ENCODE peak calls at places on chromosomes 6 and 20, in four cellular contexts. One of them, this sample, is unnamed. For H3K4me1, the result is how much of the 10 kb centered on the place peaks cover.

GRCh38 chr6:168886306-168886854 is 367.3 kb downstream of the THBS2 start:
- DNase-seq in suprapubic skin: no peak
- DNase-seq in HCT116: no peak
- DNase-seq in sigmoid colon: no peak
- DNase-seq in this sample: no peak

GRCh38 chr6:162785632-162786242 is 58.0 kb downstream of the PACRG start:
- DNase-seq in suprapubic skin: no peak
- DNase-seq in HCT116: no peak
- DNase-seq in sigmoid colon: no peak
- DNase-seq in this sample: no peak

GRCh38 chr6:93418448-93419303 is 683 bp downstream of the EPHA7 start:
- DNase-seq in suprapubic skin: no peak
- DNase-seq in HCT116: no peak
- DNase-seq in sigmoid colon: peak
- DNase-seq in this sample: no peak

GRCh38 chr20:33233129-33233774 is 2.5 kb upstream of the BPIFA1 start:
- DNase-seq in suprapubic skin: no peak
- DNase-seq in HCT116: no peak
- DNase-seq in sigmoid colon: no peak
- DNase-seq in this sample: no peak

GRCh38 chr6:40395066-40395697 is 192.0 kb downstream of the LRFN2 start:
- DNase-seq in suprapubic skin: no peak
- DNase-seq in HCT116: no peak
- DNase-seq in sigmoid colon: no peak
- DNase-seq in this sample: no peak

GRCh38 chr20:32637311-32637710 is 36.4 kb downstream of the C20orf203 start:
- DNase-seq in suprapubic skin: no peak
- DNase-seq in HCT116: no peak
- DNase-seq in sigmoid colon: no peak
- DNase-seq in this sample: no peak

GRCh38 chr20:5741089-5741488 is 9.1 kb upstream of the SHLD1 start:
- DNase-seq in suprapubic skin: no peak
- DNase-seq in HCT116: no peak
- DNase-seq in sigmoid colon: no peak
- DNase-seq in this sample: no peak

GRCh38 chr20:57829336-57829735 is 119.5 kb upstream of the PMEPA1 start:
- DNase-seq in suprapubic skin: no peak
- DNase-seq in HCT116: no peak
- DNase-seq in sigmoid colon: peak
- DNase-seq in this sample: no peak

GRCh38 chr20:48383252-48383651 is 444.5 kb downstream of the PREX1 start:
- DNase-seq in suprapubic skin: no peak
- DNase-seq in HCT116: no peak
- DNase-seq in sigmoid colon: no peak
- DNase-seq in this sample: no peak

GRCh38 chr6:164105705-164106104 is 691.2 kb downstream of the QKI start:
- DNase-seq in suprapubic skin: no peak
- DNase-seq in HCT116: no peak
- DNase-seq in sigmoid colon: no peak
- DNase-seq in this sample: no peak

GRCh38 chr20:6562111-6562510 is 205.4 kb upstream of the BMP2 start:
- DNase-seq in suprapubic skin: no peak
- DNase-seq in HCT116: no peak
- DNase-seq in sigmoid colon: no peak
- DNase-seq in this sample: no peak

GRCh38 chr6:36038120-36038876 is 10.7 kb downstream of the MAPK14 start:
- DNase-seq in suprapubic skin: no peak
- DNase-seq in HCT116: no peak
- DNase-seq in sigmoid colon: no peak
- DNase-seq in this sample: no peak

GRCh38 chr6:69880570-69880969 is 14.2 kb downstream of the COL19A1 start:
- DNase-seq in suprapubic skin: no peak
- DNase-seq in HCT116: no peak
- DNase-seq in sigmoid colon: no peak
- DNase-seq in this sample: no peak

GRCh38 chr20:25739615-25740320 is 43.1 kb upstream of the ZNF337 start:
- DNase-seq in suprapubic skin: no peak
- DNase-seq in HCT116: no peak
- DNase-seq in sigmoid colon: no peak
- DNase-seq in this sample: no peak

GRCh38 chr20:44067650-44068081 is 119.3 kb downstream of the JPH2 start:
- DNase-seq in suprapubic skin: no peak
- DNase-seq in HCT116: no peak
- DNase-seq in sigmoid colon: no peak
- DNase-seq in this sample: no peak

GRCh38 chr6:40856271-40856670 is 182.8 kb downstream of the UNC5CL start:
- DNase-seq in suprapubic skin: no peak
- DNase-seq in HCT116: no peak
- DNase-seq in sigmoid colon: no peak
- DNase-seq in this sample: no peak

GRCh38 chr6:8195040-8195713 is 92.8 kb upstream of the EEF1E1 start:
- DNase-seq in suprapubic skin: no peak
- DNase-seq in HCT116: peak
- DNase-seq in sigmoid colon: no peak
- DNase-seq in this sample: no peak

GRCh38 chr20:43972051-43972450 is 57.4 kb downstream of the TOX2 start:
- DNase-seq in suprapubic skin: no peak
- DNase-seq in HCT116: no peak
- DNase-seq in sigmoid colon: no peak
- DNase-seq in this sample: no peak

GRCh38 chr6:32840604-32841246 is 2.2 kb upstream of the TAP2 start:
- DNase-seq in suprapubic skin: no peak
- DNase-seq in HCT116: no peak
- DNase-seq in sigmoid colon: peak
- DNase-seq in this sample: no peak

GRCh38 chr20:58058421-58059140 is 169.9 kb downstream of the ANKRD60 start:
- DNase-seq in suprapubic skin: no peak
- DNase-seq in HCT116: no peak
- DNase-seq in sigmoid colon: no peak
- DNase-seq in this sample: no peak

GRCh38 chr6:146410851-146411595 is 132.6 kb upstream of the RAB32 start:
- DNase-seq in suprapubic skin: no peak
- DNase-seq in HCT116: no peak
- DNase-seq in sigmoid colon: no peak
- DNase-seq in this sample: no peak

GRCh38 chr20:31473331-31474096 is 1.4 kb downstream of the DEFB124 start:
- DNase-seq in suprapubic skin: no peak
- DNase-seq in HCT116: no peak
- DNase-seq in sigmoid colon: no peak
- DNase-seq in this sample: no peak

GRCh38 chr6:89058627-89059026 is 21.9 kb upstream of the PNRC1 start:
- DNase-seq in suprapubic skin: no peak
- DNase-seq in HCT116: no peak
- DNase-seq in sigmoid colon: no peak
- DNase-seq in this sample: no peak

GRCh38 chr6:21185849-21186478 is 407.6 kb upstream of the SOX4 start:
- DNase-seq in suprapubic skin: no peak
- DNase-seq in HCT116: no peak
- DNase-seq in sigmoid colon: no peak
- DNase-seq in this sample: no peak

GRCh38 chr6:15266423-15266996 is 20.6 kb downstream of the JARID2 start:
- DNase-seq in suprapubic skin: no peak
- DNase-seq in HCT116: no peak
- DNase-seq in sigmoid colon: no peak
- DNase-seq in this sample: no peak

GRCh38 chr6:53544050-53544499 is 826 bp downstream of the GCLC start:
- DNase-seq in suprapubic skin: no peak
- DNase-seq in HCT116: no peak
- DNase-seq in sigmoid colon: no peak
- DNase-seq in this sample: no peak

GRCh38 chr6:28673800-28674671 is 148.4 kb downstream of the GPX5 start:
- DNase-seq in suprapubic skin: no peak
- DNase-seq in HCT116: peak
- DNase-seq in sigmoid colon: no peak
- DNase-seq in this sample: no peak

GRCh38 chr20:59499863-59500262 is 104.5 kb upstream of the PHACTR3 start:
- DNase-seq in suprapubic skin: no peak
- DNase-seq in HCT116: no peak
- DNase-seq in sigmoid colon: no peak
- DNase-seq in this sample: no peak

GRCh38 chr20:50191566-50192363 is 1.1 kb downstream of the CEBPB start:
- DNase-seq in suprapubic skin: peak
- DNase-seq in HCT116: no peak
- DNase-seq in sigmoid colon: peak
- DNase-seq in this sample: no peak

GRCh38 chr20:48667889-48668413 is 159.8 kb downstream of the PREX1 start:
- DNase-seq in suprapubic skin: no peak
- DNase-seq in HCT116: no peak
- DNase-seq in sigmoid colon: no peak
- DNase-seq in this sample: no peak

GRCh38 chr6:133431031-133431430 is 189.9 kb downstream of the EYA4 start:
- DNase-seq in suprapubic skin: no peak
- DNase-seq in HCT116: no peak
- DNase-seq in sigmoid colon: no peak
- DNase-seq in this sample: no peak

GRCh38 chr6:138493413-138493812 is 5.9 kb downstream of the NHSL1 start:
- DNase-seq in suprapubic skin: no peak
- DNase-seq in HCT116: no peak
- DNase-seq in sigmoid colon: no peak
- DNase-seq in this sample: no peak

DNA sequence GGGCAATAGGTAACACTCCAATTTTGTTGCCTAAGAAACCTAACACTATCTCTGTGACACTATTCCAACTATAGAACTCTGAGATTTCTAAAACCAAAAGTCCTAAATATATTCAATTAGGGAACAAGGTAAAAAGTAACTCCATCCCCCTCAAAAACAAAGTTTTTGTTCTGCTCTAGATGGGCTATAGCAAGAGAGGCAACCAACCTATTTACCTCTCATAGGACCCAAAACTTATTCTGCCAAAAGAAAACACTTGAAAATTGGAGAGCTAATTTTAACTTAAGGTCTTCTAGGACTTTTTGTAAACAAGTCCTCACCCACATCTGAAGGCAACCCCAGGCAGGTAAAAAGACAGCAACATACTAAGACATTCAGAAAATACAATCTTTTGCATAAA is 7.7 kb downstream of the RBM39 start:
- DNase-seq in suprapubic skin: no peak
- DNase-seq in HCT116: no peak
- DNase-seq in sigmoid colon: no peak
- DNase-seq in this sample: no peak
- H3K4me1 ChIP-seq in suprapubic skin: half or more
- H3K4me1 ChIP-seq in HCT116: under half
- H3K4me1 ChIP-seq in sigmoid colon: half or more
- H3K4me1 ChIP-seq in this sample: under half

GRCh38 chr20:46683939-46684750 is 5.1 kb downstream of the TP53RK start:
- DNase-seq in suprapubic skin: no peak
- DNase-seq in HCT116: no peak
- DNase-seq in sigmoid colon: peak
- DNase-seq in this sample: peak
- TF ChIP-seq POLR2A in suprapubic skin: no peak
- TF ChIP-seq POLR2A in HCT116: no peak
- TF ChIP-seq POLR2A in sigmoid colon: no peak
- TF ChIP-seq POLR2A in this sample: no peak

GRCh38 chr6:166623318-166623717 is 3.7 kb downstream of the RPS6KA2 start:
- DNase-seq in suprapubic skin: no peak
- DNase-seq in HCT116: no peak
- DNase-seq in sigmoid colon: no peak
- DNase-seq in this sample: no peak
- H3K4me1 ChIP-seq in suprapubic skin: half or more
- H3K4me1 ChIP-seq in HCT116: under half
- H3K4me1 ChIP-seq in sigmoid colon: under half
- H3K4me1 ChIP-seq in this sample: half or more

GRCh38 chr6:43790031-43790430 is 20.0 kb downstream of the VEGFA start:
- DNase-seq in suprapubic skin: no peak
- DNase-seq in HCT116: no peak
- DNase-seq in sigmoid colon: peak
- DNase-seq in this sample: peak
- TF ChIP-seq POLR2A in suprapubic skin: no peak
- TF ChIP-seq POLR2A in HCT116: no peak
- TF ChIP-seq POLR2A in sigmoid colon: no peak
- TF ChIP-seq POLR2A in this sample: no peak

DNA sequence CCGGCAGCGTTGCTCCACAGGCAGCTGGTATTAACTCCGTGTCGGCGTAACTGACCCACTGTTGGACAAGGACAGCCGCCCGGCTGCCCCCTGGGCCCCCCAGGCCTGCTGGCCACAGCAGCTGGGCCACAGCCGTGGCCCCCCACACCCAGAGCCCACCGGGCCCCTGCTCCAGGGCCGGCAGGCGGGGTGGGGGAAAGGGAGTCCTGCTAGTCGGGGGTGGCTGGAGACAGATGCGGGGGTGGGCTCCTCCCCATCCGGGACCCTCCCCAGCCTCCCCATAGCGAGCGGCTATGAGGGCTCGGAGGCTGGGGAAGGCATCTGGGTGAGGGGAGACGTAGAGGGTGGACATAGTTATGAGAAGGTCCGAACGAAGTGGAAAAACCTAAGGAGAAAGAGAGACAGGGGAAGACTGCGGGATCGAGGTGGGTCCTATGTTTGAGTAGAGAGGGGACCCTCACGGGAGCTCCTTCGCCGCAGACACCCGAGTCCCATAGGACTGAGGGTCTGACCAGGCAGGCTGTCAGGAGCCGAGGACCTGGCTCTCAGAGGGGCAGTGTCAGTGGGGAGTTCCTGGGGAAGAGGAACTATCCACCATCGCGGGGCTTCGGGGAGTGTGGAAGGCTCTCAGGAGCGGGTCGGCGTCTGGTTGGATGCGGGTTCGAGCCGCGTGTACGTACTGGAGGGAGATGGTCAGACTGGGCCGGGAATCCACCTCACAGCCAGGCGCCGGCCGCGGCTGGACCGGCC is 511 bp downstream of the VARS1 start:
- DNase-seq in suprapubic skin: no peak
- DNase-seq in HCT116: no peak
- DNase-seq in sigmoid colon: no peak
- DNase-seq in this sample: no peak
- H3K4me1 ChIP-seq in suprapubic skin: under half
- H3K4me1 ChIP-seq in HCT116: under half
- H3K4me1 ChIP-seq in sigmoid colon: under half
- H3K4me1 ChIP-seq in this sample: under half

GRCh38 chr20:16575390-16576140 is 2.3 kb upstream of the KIF16B start:
- DNase-seq in suprapubic skin: no peak
- DNase-seq in HCT116: no peak
- DNase-seq in sigmoid colon: no peak
- DNase-seq in this sample: no peak

GRCh38 chr20:16571333-16571732 is 1.9 kb downstream of the KIF16B start:
- DNase-seq in suprapubic skin: no peak
- DNase-seq in HCT116: no peak
- DNase-seq in sigmoid colon: no peak
- DNase-seq in this sample: no peak

GRCh38 chr20:16573011-16573965 is at the start of gene KIF16B:
- DNase-seq in suprapubic skin: peak
- DNase-seq in HCT116: peak
- DNase-seq in sigmoid colon: peak
- DNase-seq in this sample: peak

GRCh38 chr20:16576219-16576618 is 3.0 kb upstream of the KIF16B start:
- DNase-seq in suprapubic skin: no peak
- DNase-seq in HCT116: no peak
- DNase-seq in sigmoid colon: no peak
- DNase-seq in this sample: no peak

GRCh38 chr20:16574656-16575355 is 1.6 kb upstream of the KIF16B start:
- DNase-seq in suprapubic skin: peak
- DNase-seq in HCT116: peak
- DNase-seq in sigmoid colon: peak
- DNase-seq in this sample: peak
- TF ChIP-seq POLR2A in suprapubic skin: no peak
- TF ChIP-seq POLR2A in HCT116: peak
- TF ChIP-seq POLR2A in sigmoid colon: no peak
- TF ChIP-seq POLR2A in this sample: no peak

This sample was measured in tibial nerve.